ENCODE peak calls at places on chromosomes 5 and 9, in five cellular contexts. O is Daoy, H is NCI-H2081, N is C1 segment of cervical spinal cord, D is amniotic stem cell. W is an unnamed sample.

GRCh38 chr5:124057161-124057814 is 545.3 kb downstream of the CSNK1G3 start:
- DNase-seq in O (peak), H (peak), N (no peak), D (no peak), W (peak)

GRCh38 chr9:536597-537511 is 304.6 kb upstream of the DMRT1 start:
- DNase-seq in O (no peak), H (no peak), N (no peak), D (no peak), W (no peak)

GRCh38 chr5:58921106-58921505 is 338.2 kb downstream of the RAB3C start:
- DNase-seq in O (no peak), H (no peak), N (no peak), D (no peak), W (no peak)

GRCh38 chr9:17402309-17402708 is 176.6 kb upstream of the SH3GL2 start:
- DNase-seq in O (peak), H (peak), N (no peak), D (no peak), W (peak)

GRCh38 chr5:76742586-76742985 is 26.7 kb downstream of the F2R start:
- DNase-seq in O (peak), H (no peak), N (no peak), D (no peak), W (no peak)

GRCh38 chr5:110896901-110897300 is 158.1 kb downstream of the SLC25A46 start:
- DNase-seq in O (no peak), H (no peak), N (no peak), D (no peak), W (no peak)

GRCh38 chr5:21121213-21121612 is 1133.2 kb upstream of the CDH18 start:
- DNase-seq in O (no peak), H (no peak), N (no peak), D (no peak), W (no peak)

GRCh38 chr9:127278372-127278771 is 13.8 kb downstream of the GARNL3 start:
- DNase-seq in O (no peak), H (no peak), N (no peak), D (no peak), W (no peak)

GRCh38 chr9:81687521-81688261 is 1.7 kb downstream of the TLE1 start:
- DNase-seq in O (peak), H (peak), N (no peak), D (no peak), W (no peak)

GRCh38 chr9:22214497-22215031 is 205.5 kb upstream of the CDKN2B start:
- DNase-seq in O (no peak), H (no peak), N (no peak), D (no peak), W (no peak)

GRCh38 chr9:92289708-92290390 is 3.6 kb downstream of the IARS1 start:
- DNase-seq in O (no peak), H (no peak), N (no peak), D (no peak), W (no peak)

GRCh38 chr9:88280816-88281382 is 107.3 kb upstream of the SPIN1 start:
- DNase-seq in O (peak), H (no peak), N (no peak), D (no peak), W (no peak)

GRCh38 chr9:90895786-90896185 is 94.2 kb downstream of the SYK start:
- DNase-seq in O (no peak), H (no peak), N (no peak), D (no peak), W (no peak)